ENCODE peak calls at places on chromosomes 1 and 21, in eight cellular contexts. E, V, F, Y, I, X, G and J are unnamed samples.

GRCh38 chr21:41900401-41900800 is 21.3 kb upstream of the PRDM15 start:
- DNase-seq in F (no peak), I (no peak), G (no peak), Y (no peak), E (no peak), X (no peak), V (no peak), J (no peak)

GRCh38 chr1:17212487-17213121 is 7.7 kb downstream of the PADI1 start:
- DNase-seq in E (no peak), V (peak; percentile 91), I (no peak), Y (peak; percentile 69), X (no peak), F (no peak), G (peak; percentile 75), J (peak; percentile 60)

GRCh38 chr1:246689409-246689997 is 34.7 kb upstream of the SCCPDH start:
- DNase-seq in I (no peak), E (peak; percentile 74), Y (no peak), X (no peak), G (peak; percentile 84), V (peak; percentile 43), F (peak; percentile 52), J (peak; percentile 58)

GRCh38 chr1:56447732-56448276 is 131.6 kb downstream of the PLPP3 start:
- DNase-seq in Y (no peak), G (no peak), X (no peak), I (no peak), F (no peak), E (no peak), V (no peak), J (no peak)

GRCh38 chr1:207826557-207827487 is 75.0 kb downstream of the CD46 start:
- DNase-seq in G (no peak), V (no peak), X (no peak), E (peak; percentile 66), I (no peak), Y (no peak), F (no peak), J (peak; percentile 54)

GRCh38 chr1:2466834-2467554 is 9.1 kb upstream of the PLCH2 start:
- DNase-seq in X (no peak), Y (no peak), V (no peak), E (no peak), I (no peak), F (no peak), G (peak; percentile 12), J (no peak)

GRCh38 chr1:67675800-67676199 is 9.2 kb upstream of the GADD45A start:
- DNase-seq in V (no peak), G (no peak), X (no peak), Y (peak; percentile 31), E (no peak), I (no peak), F (no peak), J (no peak)

GRCh38 chr1:154938604-154939399 is 2.3 kb upstream of the PMVK start:
- DNase-seq in Y (no peak), F (no peak), V (no peak), I (no peak), X (no peak), E (peak; percentile 35), G (no peak), J (no peak)

GRCh38 chr1:178192686-178193085 is 98.8 kb downstream of the RASAL2 start:
- DNase-seq in I (peak; percentile 47), G (no peak), E (peak; percentile 87), X (no peak), V (no peak), F (no peak), Y (peak; percentile 75), J (no peak)

GRCh38 chr1:14435368-14436023 is 163.0 kb upstream of the KAZN start:
- DNase-seq in V (no peak), F (no peak), I (no peak), G (no peak), E (no peak), Y (no peak), X (no peak), J (no peak)

GRCh38 chr1:183019860-183020259 is 3.4 kb upstream of the LAMC1 start:
- DNase-seq in F (no peak), E (peak; percentile 62), X (no peak), G (no peak), Y (no peak), I (no peak), V (no peak), J (no peak)

GRCh38 chr1:245245021-245245667 is 90.4 kb downstream of the KIF26B start:
- DNase-seq in X (no peak), Y (no peak), I (no peak), G (no peak), V (no peak), E (no peak), F (no peak), J (no peak)

GRCh38 chr1:169041371-169041770 is 65.1 kb upstream of the ATP1B1 start:
- DNase-seq in V (no peak), G (no peak), E (no peak), X (no peak), F (no peak), I (no peak), Y (no peak), J (no peak)

GRCh38 chr1:155093938-155094621 is 15.4 kb downstream of the EFNA3 start:
- DNase-seq in G (peak; percentile 82), F (peak; percentile 35), I (no peak), X (no peak), Y (no peak), E (peak; percentile 66), V (peak; percentile 74), J (no peak)

GRCh38 chr1:46798820-46799219 is at the start of gene CYP4B1:
- DNase-seq in V (no peak), G (no peak), X (no peak), I (no peak), E (no peak), F (no peak), Y (no peak), J (peak; percentile 89)

GRCh38 chr1:89989791-89990190 is 5.1 kb upstream of the ZNF326 start:
- DNase-seq in Y (no peak), E (no peak), F (no peak), X (no peak), G (peak; percentile 14), V (no peak), I (no peak), J (no peak)

GRCh38 chr1:233843523-233844204 is 60.8 kb upstream of the SLC35F3 start:
- DNase-seq in V (no peak), I (no peak), Y (no peak), E (peak; percentile 48), F (no peak), G (peak; percentile 3), X (no peak), J (no peak)

GRCh38 chr1:39081266-39082139 is 55.4 kb downstream of the NDUFS5 start:
- DNase-seq in E (no peak), Y (no peak), G (peak; percentile 18), F (no peak), I (no peak), V (peak; percentile 55), X (no peak), J (peak; percentile 53)

GRCh38 chr1:224666078-224666477 is 50.0 kb downstream of the CNIH3 start:
- DNase-seq in X (no peak), E (no peak), I (no peak), G (no peak), V (no peak), Y (no peak), F (no peak), J (no peak)

GRCh38 chr1:24575905-24576587 is 20.2 kb downstream of the NCMAP start:
- DNase-seq in E (no peak), G (no peak), F (no peak), X (no peak), Y (no peak), I (no peak), V (no peak), J (no peak)

GRCh38 chr1:209601809-209602657 is 18.5 kb downstream of the CAMK1G start:
- DNase-seq in I (peak; percentile 23), X (no peak), V (no peak), Y (no peak), G (peak; percentile 27), E (peak; percentile 60), F (peak; percentile 52), J (no peak)

GRCh38 chr1:26287033-26287711 is 7.3 kb downstream of the SH3BGRL3 start:
- DNase-seq in Y (no peak), F (no peak), V (no peak), I (no peak), E (no peak), G (no peak), X (no peak), J (peak; percentile 73)

GRCh38 chr1:107842241-107842640 is 122.7 kb downstream of the VAV3 start:
- DNase-seq in X (no peak), G (no peak), Y (no peak), E (no peak), F (no peak), I (no peak), V (no peak), J (no peak)

GRCh38 chr1:22410928-22411495 is 40.6 kb upstream of the ZBTB40 start:
- DNase-seq in G (no peak), X (no peak), Y (no peak), E (no peak), I (no peak), F (no peak), V (no peak), J (no peak)

GRCh38 chr1:40898434-40898900 is 36.3 kb upstream of the CITED4 start:
- DNase-seq in X (no peak), V (no peak), G (no peak), I (no peak), Y (no peak), E (peak; percentile 71), F (no peak), J (no peak)

GRCh38 chr21:33441489-33442477 is 38.0 kb downstream of the TMEM50B start:
- DNase-seq in I (no peak), F (no peak), V (no peak), G (peak; percentile 74), X (no peak), E (peak; percentile 87), Y (peak; percentile 34), J (peak; percentile 61)

GRCh38 chr1:109065137-109065536 is 10.7 kb downstream of the TAF13 start:
- DNase-seq in X (no peak), I (no peak), F (no peak), V (no peak), G (no peak), Y (no peak), E (no peak), J (no peak)

GRCh38 chr1:42439940-42440339 is 15.9 kb downstream of the ZMYND12 start:
- DNase-seq in I (peak; percentile 65), F (no peak), E (peak; percentile 42), X (no peak), V (no peak), Y (no peak), G (no peak), J (no peak)

GRCh38 chr1:67256291-67257172 is 51.1 kb upstream of the IL12RB2 start:
- DNase-seq in X (no peak), E (no peak), Y (peak; percentile 9), F (no peak), G (no peak), I (no peak), V (no peak), J (no peak)

GRCh38 chr21:35896060-35896459 is 164.3 kb downstream of the SETD4 start:
- DNase-seq in G (no peak), F (no peak), X (no peak), Y (no peak), E (no peak), I (no peak), V (no peak), J (no peak)

GRCh38 chr1:51837243-51837642 is 41.3 kb downstream of the NRDC start:
- DNase-seq in Y (no peak), X (no peak), F (no peak), V (no peak), E (no peak), I (no peak), G (no peak), J (no peak)

GRCh38 chr1:205313681-205314308 is 7.8 kb downstream of the NUAK2 start:
- DNase-seq in Y (no peak), E (peak; percentile 76), I (no peak), G (peak; percentile 95), V (peak; percentile 50), F (no peak), X (no peak), J (peak; percentile 73)

GRCh38 chr1:58884706-58885661 is 101.1 kb upstream of the JUN start:
- DNase-seq in I (no peak), V (no peak), E (no peak), X (no peak), G (peak; percentile 53), F (no peak), Y (no peak), J (peak; percentile 69)

GRCh38 chr1:235930543-235930942 is 63.8 kb upstream of the LYST start:
- DNase-seq in X (no peak), E (no peak), I (no peak), G (no peak), F (no peak), V (no peak), Y (no peak), J (no peak)